ENCODE peak calls at places on chromosome 1, in ten cellular contexts. T is activated gamma-delta T cell; H is Daoy; J is activated B cell treated with CpG ODN at 0.5 μM for 24 hours; S is neural crest cell; P is stimulated activated CD4-positive, alpha-beta T cell treated with anti-CD3 and anti-CD28 coated beads, Interleukin-15, amount 100 ng/mL, for 24 hours; L is iris pigment epithelial cell; F is IMR-90; O is cerebellum; M is GM03348. E is an unnamed sample.

GRCh38 chr1:44523747-44524146 is 118.7 kb downstream of the RNF220 start:
- DNase-seq in F (no peak), J (no peak), O (no peak), S (no peak), P (no peak), T (no peak), M (no peak), L (no peak), H (no peak), E (no peak)

GRCh38 chr1:84286071-84286470 is 15.4 kb upstream of the SAMD13 start:
- DNase-seq in P (no peak), M (no peak), F (peak), T (no peak), H (no peak), L (no peak), S (no peak), O (no peak), J (no peak), E (no peak)

GRCh38 chr1:112716133-112716720 is 1.1 kb upstream of the PPM1J start:
- DNase-seq in T (no peak), L (peak), S (peak), P (peak), F (peak), O (peak), M (peak), H (peak), J (peak), E (peak)

GRCh38 chr1:156951371-156951770 is 30.9 kb downstream of the LRRC71 start:
- DNase-seq in M (no peak), H (no peak), J (no peak), L (no peak), O (no peak), P (no peak), T (no peak), S (no peak), F (no peak), E (no peak)

GRCh38 chr1:85366391-85366790 is 90.0 kb upstream of the BCL10 start:
- DNase-seq in S (no peak), J (no peak), T (no peak), H (peak), O (no peak), P (no peak), L (peak), M (peak), F (peak), E (peak)

GRCh38 chr1:29671446-29671845 is 435.1 kb downstream of the PTPRU start:
- DNase-seq in P (no peak), H (no peak), T (no peak), S (no peak), J (no peak), O (no peak), M (no peak), L (no peak), F (no peak), E (no peak)

GRCh38 chr1:169098380-169098779 is 8.1 kb upstream of the ATP1B1 start:
- DNase-seq in H (no peak), L (no peak), F (no peak), M (no peak), J (no peak), T (no peak), O (no peak), P (no peak), S (no peak), E (no peak)

GRCh38 chr1:1132042-1132927 is 16.4 kb upstream of the C1orf159 start:
- DNase-seq in L (no peak), S (no peak), F (no peak), M (no peak), P (no peak), O (no peak), T (no peak), J (no peak), H (no peak), E (no peak)

GRCh38 chr1:232225336-232226131 is 404.4 kb downstream of the SIPA1L2 start:
- DNase-seq in F (no peak), J (no peak), T (no peak), L (no peak), P (no peak), O (no peak), H (no peak), S (no peak), M (no peak), E (no peak)

GRCh38 chr1:19204665-19205266 is 5.3 kb downstream of the UBR4 start:
- DNase-seq in H (no peak), J (no peak), O (no peak), T (no peak), M (no peak), F (peak), L (peak), S (no peak), P (no peak), E (no peak)

GRCh38 chr1:195754297-195754696 is 853.9 kb downstream of the KCNT2 start:
- DNase-seq in M (no peak), S (no peak), F (no peak), P (no peak), L (no peak), T (no peak), J (no peak), O (no peak), H (no peak), E (no peak)

GRCh38 chr1:14924455-14925325 is 228.9 kb upstream of the TMEM51 start:
- DNase-seq in F (peak), S (peak), O (peak), L (peak), M (peak), H (peak), T (peak), P (peak), J (peak), E (peak)

GRCh38 chr1:3219005-3219724 is 150.2 kb downstream of the PRDM16 start:
- DNase-seq in T (no peak), M (peak), O (peak), J (no peak), S (peak), P (no peak), F (no peak), L (no peak), H (peak), E (peak)

GRCh38 chr1:104132386-104132973 is 382.8 kb downstream of the AMY1C start:
- DNase-seq in F (peak), O (no peak), H (peak), M (no peak), P (no peak), S (no peak), L (peak), T (no peak), J (no peak), E (peak)

GRCh38 chr1:156746716-156747631 is 4.5 kb downstream of the HDGF start:
- DNase-seq in S (peak), O (peak), F (peak), L (peak), P (peak), J (peak), H (peak), T (peak), M (peak), E (peak)

E was measured in astrocyte of the hippocampus.